ENCODE peak calls at places on chromosomes 7 and 10, in four cellular contexts. X, D, K and P are unnamed samples. For H3K9me3, the result is how much of the 10 kb centered on the place peaks cover.

GRCh38 chr7:92435542-92435941 is 11.7 kb upstream of the GATAD1 start:
- DNase-seq in K (no peak), X (no peak), D (no peak), P (no peak)

GRCh38 chr7:2444476-2444875 is 31.7 kb downstream of the GRIFIN start:
- DNase-seq in K (no peak), X (no peak), D (no peak), P (no peak)

GRCh38 chr10:92756233-92757065 is 66.7 kb downstream of the HHEX start:
- DNase-seq in D (no peak), K (no peak), X (no peak), P (no peak)

GRCh38 chr10:71077796-71078453 is 134.4 kb upstream of the UNC5B start:
- DNase-seq in X (no peak), K (no peak), D (peak), P (no peak)

GRCh38 chr10:25068152-25069058 is 52.0 kb downstream of the THNSL1 start:
- DNase-seq in X (no peak), D (no peak), K (no peak), P (no peak)

GRCh38 chr10:53955091-53955490 is 845.9 kb downstream of the PCDH15 start:
- DNase-seq in X (no peak), K (no peak), D (no peak), P (no peak)

GRCh38 chr10:132977807-132978206 is 35.4 kb upstream of the CFAP46 start:
- DNase-seq in D (peak), X (no peak), K (peak), P (no peak)

GRCh38 chr7:33108591-33108930 is 643 bp downstream of the RP9 start:
- DNase-seq in D (no peak), K (peak), X (peak), P (no peak)

GRCh38 chr10:89440262-89440661 is 25.9 kb downstream of the IFIT5 start:
- DNase-seq in X (no peak), K (peak), D (peak), P (peak)

GRCh38 chr10:25497281-25497680 is 322.5 kb downstream of the GPR158 start:
- DNase-seq in K (no peak), D (no peak), X (no peak), P (no peak)

GRCh38 chr7:11243739-11244138 is 270.1 kb downstream of the PHF14 start:
- DNase-seq in X (no peak), K (no peak), D (no peak), P (no peak)

GRCh38 chr7:122302826-122303521 is 1.6 kb downstream of the FEZF1 start:
- DNase-seq in K (no peak), D (no peak), X (no peak), P (no peak)

GRCh38 chr7:6729492-6730342 is 23.0 kb upstream of the ZNF12 start:
- DNase-seq in D (peak), X (peak), K (peak), P (peak)
- TF ChIP-seq CTCF in D (no peak), X (no peak), K (no peak), P (no peak)

DNA sequence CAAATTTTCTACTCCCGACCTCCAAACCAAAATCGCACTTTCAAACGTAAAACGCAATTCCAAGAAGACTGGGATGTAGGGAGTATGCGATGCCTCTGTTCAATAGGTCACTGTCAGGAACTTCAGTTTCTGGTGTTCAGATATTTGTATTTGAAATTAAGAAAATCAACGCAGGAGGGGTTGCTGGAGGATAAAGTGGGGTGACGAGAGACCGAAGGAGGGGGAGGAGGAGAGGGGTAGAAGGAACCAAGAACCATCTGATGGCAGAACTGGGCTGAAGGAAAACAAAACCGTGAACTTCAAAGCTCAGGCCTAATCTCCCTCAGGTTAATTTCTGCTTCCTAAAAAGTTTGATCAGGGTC is 293.8 kb upstream of the NFE2L3 start:
- DNase-seq in D (no peak), X (no peak), K (no peak), P (no peak)
- H3K9me3 ChIP-seq in D (under half), X (under half), K (under half), P (under half)

DNA sequence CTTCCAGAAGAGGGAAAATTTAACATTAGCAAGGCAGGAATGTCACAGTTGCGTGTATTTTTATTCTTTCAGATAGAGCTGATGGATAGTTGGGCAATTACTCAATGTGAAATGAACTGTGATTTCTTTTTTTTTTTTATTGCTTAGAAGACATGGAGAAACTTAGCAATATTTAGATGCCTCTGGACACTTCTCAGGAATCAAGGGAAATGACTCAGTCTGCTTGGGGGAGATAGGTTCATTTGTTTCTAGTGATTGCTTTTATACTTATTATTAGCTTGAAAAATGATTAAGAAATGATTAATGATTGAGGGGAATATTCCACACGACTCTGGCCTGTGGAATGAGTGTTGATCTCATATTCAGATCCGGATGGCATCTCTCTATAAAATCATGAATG is 33.1 kb upstream of the TBX20 start:
- DNase-seq in K (no peak), X (no peak), D (no peak), P (no peak)
- TF ChIP-seq CTCF in K (no peak), X (no peak), D (no peak), P (no peak)

GRCh38 chr10:49791100-49791499 is 29.0 kb upstream of the OGDHL start:
- DNase-seq in K (no peak), X (no peak), D (no peak), P (no peak)
- H3K9me3 ChIP-seq in K (under half), X (under half), D (under half), P (under half)

DNA sequence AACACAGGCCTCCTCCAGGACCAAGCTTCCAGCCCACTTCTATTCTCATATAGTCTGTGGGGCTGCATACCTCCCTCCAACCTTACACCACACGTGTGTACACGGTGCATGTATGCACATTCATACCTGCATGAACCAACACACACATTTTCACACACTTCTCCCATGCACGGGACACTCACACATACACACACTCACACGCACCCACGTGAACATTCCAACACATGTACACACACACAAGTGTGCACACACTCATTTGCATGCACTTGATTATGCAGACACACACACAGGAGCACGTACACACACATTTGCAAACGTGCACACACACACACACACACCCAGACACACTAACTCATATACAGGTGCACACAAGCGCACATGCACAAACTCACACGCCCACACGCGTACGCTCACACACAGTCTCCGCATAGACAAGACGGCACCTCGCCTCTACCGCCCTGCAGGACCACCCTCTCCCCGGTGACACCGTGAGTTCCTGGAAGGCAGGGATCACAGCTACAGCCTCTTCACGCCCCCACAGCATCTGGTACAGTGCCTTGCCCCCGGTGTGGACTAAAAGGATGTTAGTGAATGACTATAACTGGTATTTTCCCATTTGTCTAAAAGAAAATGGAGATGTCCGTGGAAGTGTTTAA is 263.8 kb downstream of the PTPRN2 start:
- DNase-seq in K (no peak), D (no peak), X (no peak), P (no peak)
- TF ChIP-seq CTCF in K (no peak), D (no peak), X (no peak), P (no peak)

GRCh38 chr7:137933270-137934017 is 68.4 kb downstream of the CREB3L2 start:
- DNase-seq in D (no peak), X (no peak), K (no peak), P (no peak)

GRCh38 chr7:137934176-137934826 is 67.6 kb downstream of the CREB3L2 start:
- DNase-seq in X (no peak), D (no peak), K (no peak), P (no peak)

GRCh38 chr7:137930616-137931015 is 71.3 kb downstream of the CREB3L2 start:
- DNase-seq in D (no peak), K (no peak), X (no peak), P (no peak)

GRCh38 chr7:137932881-137933269 is 69.0 kb downstream of the CREB3L2 start:
- DNase-seq in D (no peak), K (no peak), X (no peak), P (no peak)

GRCh38 chr7:137931823-137932222 is 70.1 kb downstream of the CREB3L2 start:
- DNase-seq in D (no peak), X (no peak), K (no peak), P (no peak)
- H3K9me3 ChIP-seq in D (under half), X (under half), K (under half), P (under half)

DNA sequence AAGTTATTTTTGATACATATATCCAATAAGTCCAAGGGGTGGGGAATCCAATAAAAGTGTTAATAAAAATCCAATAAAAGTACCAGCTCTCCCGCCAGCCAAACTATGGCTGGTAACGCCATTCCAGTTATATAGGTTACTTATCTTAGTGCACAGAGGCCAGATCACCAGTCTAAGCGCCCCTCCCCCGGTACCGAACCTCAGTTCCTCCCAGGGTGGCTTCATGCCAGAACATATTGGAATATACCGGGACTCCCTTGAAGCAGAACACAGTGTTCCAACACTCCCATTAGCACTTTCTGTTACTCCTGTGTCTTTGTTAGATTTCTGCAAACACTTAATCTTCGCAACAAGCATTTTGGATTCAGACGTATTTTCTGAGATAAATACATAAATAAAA is 7.5 kb downstream of the FBH1 start:
- DNase-seq in D (no peak), X (no peak), K (no peak), P (no peak)
- TF ChIP-seq CTCF in D (no peak), X (no peak), K (no peak), P (no peak)